ENCODE peak calls at places on chromosomes 7 and 10, in nine cellular contexts. M is choroid plexus epithelial cell; K is iris pigment epithelial cell; C is NCI-H1092 treated with DMSO at 0.1 percent for 48 hours; N is T1000; A is stomach; H is stimulated activated CD8-positive, alpha-beta memory T cell treated with anti-CD3 and anti-CD28 coated beads, Interleukin-4, amount 100 ng/mL, for 4 hours; T is HEK293T; Q is ELR. X is an unnamed sample.

GRCh38 chr10:64501807-64502206 is 980.6 kb downstream of the REEP3 start:
- DNase-seq in M (no peak), K (no peak), C (no peak), N (no peak), A (no peak), H (no peak), T (no peak), Q (no peak), X (no peak)

GRCh38 chr7:46969303-46970130 is 612.4 kb downstream of the TNS3 start:
- DNase-seq in M (peak), K (peak), C (no peak), N (no peak), A (no peak), H (no peak), T (no peak), Q (peak), X (peak)

GRCh38 chr7:44461387-44461786 is 29.1 kb downstream of the NUDCD3 start:
- DNase-seq in M (peak), K (peak), C (no peak), N (no peak), A (no peak), H (no peak), T (no peak), Q (peak), X (peak)

GRCh38 chr7:151429232-151429554 is 10.7 kb downstream of the CRYGN start:
- DNase-seq in M (no peak), K (no peak), C (no peak), N (no peak), A (no peak), H (no peak), T (no peak), Q (no peak), X (no peak)

GRCh38 chr10:123588386-123588914 is 77.7 kb upstream of the GPR26 start:
- DNase-seq in M (no peak), K (no peak), C (no peak), N (no peak), A (no peak), H (no peak), T (no peak), Q (no peak), X (no peak)

GRCh38 chr10:58023341-58024073 is 244.2 kb downstream of the IPMK start:
- DNase-seq in M (peak), K (peak), C (no peak), N (peak), A (no peak), H (no peak), T (no peak), Q (peak), X (peak)

GRCh38 chr10:36388162-36388561 is 737.2 kb upstream of the ANKRD30A start:
- DNase-seq in M (peak), K (peak), C (no peak), N (no peak), A (no peak), H (no peak), T (no peak), Q (no peak), X (no peak)

GRCh38 chr7:151115836-151116418 is 29.7 kb downstream of the AGAP3 start:
- DNase-seq in M (no peak), K (peak), C (no peak), N (no peak), A (peak), H (no peak), T (no peak), Q (no peak), X (peak)

GRCh38 chr10:124693801-124694416 is 50.3 kb downstream of the FAM53B start:
- DNase-seq in M (peak), K (no peak), C (peak), N (no peak), A (no peak), H (no peak), T (no peak), Q (no peak), X (no peak)

GRCh38 chr10:43265799-43266721 is 805 bp downstream of the RASGEF1A start:
- DNase-seq in M (no peak), K (no peak), C (peak), N (no peak), A (peak), H (no peak), T (peak), Q (peak), X (peak)

GRCh38 chr7:130982160-130982638 is 248.2 kb upstream of the KLF14 start:
- DNase-seq in M (peak), K (peak), C (peak), N (no peak), A (no peak), H (no peak), T (peak), Q (peak), X (peak)

GRCh38 chr7:13198741-13199140 is 511.3 kb downstream of the ARL4A start:
- DNase-seq in M (no peak), K (peak), C (no peak), N (no peak), A (no peak), H (no peak), T (no peak), Q (peak), X (peak)

GRCh38 chr10:8095962-8096361 is 41.5 kb downstream of the GATA3 start:
- DNase-seq in M (no peak), K (no peak), C (no peak), N (no peak), A (no peak), H (no peak), T (no peak), Q (no peak), X (no peak)

GRCh38 chr10:84329094-84329611 is 764 bp downstream of the CCSER2 start:
- DNase-seq in M (peak), K (peak), C (peak), N (no peak), A (no peak), H (peak), T (peak), Q (peak), X (peak)

GRCh38 chr7:158324397-158325360 is 262.9 kb downstream of the PTPRN2 start:
- DNase-seq in M (no peak), K (no peak), C (no peak), N (no peak), A (no peak), H (no peak), T (no peak), Q (no peak), X (peak)

GRCh38 chr7:25260862-25261454 is 32.7 kb upstream of the NPVF start:
- DNase-seq in M (peak), K (peak), C (peak), N (no peak), A (no peak), H (no peak), T (no peak), Q (peak), X (peak)